ENCODE peak calls at places on chromosomes 16 and 17, in six cellular contexts. One of them, this sample, is unnamed.

GRCh38 chr17:32486701-32487459 is at the start of gene CDK5R1:
- DNase-seq in fibroblast of the aortic adventitia: peak
- DNase-seq in H54: peak
- DNase-seq in mammary epithelial cell: peak
- DNase-seq in activated CD4-positive, alpha-beta T cell treated with anti-CD3 and anti-CD28 coated beads for 48 hours: peak
- DNase-seq in ELF-1: peak
- DNase-seq in this sample: peak

GRCh38 chr17:48259710-48260291 is 152.2 kb downstream of the SNX11 start:
- DNase-seq in fibroblast of the aortic adventitia: peak
- DNase-seq in H54: no peak
- DNase-seq in mammary epithelial cell: peak
- DNase-seq in activated CD4-positive, alpha-beta T cell treated with anti-CD3 and anti-CD28 coated beads for 48 hours: no peak
- DNase-seq in ELF-1: peak
- DNase-seq in this sample: peak

GRCh38 chr17:55567240-55568216 is 56.3 kb upstream of the SMIM36 start:
- DNase-seq in fibroblast of the aortic adventitia: peak
- DNase-seq in H54: no peak
- DNase-seq in mammary epithelial cell: no peak
- DNase-seq in activated CD4-positive, alpha-beta T cell treated with anti-CD3 and anti-CD28 coated beads for 48 hours: no peak
- DNase-seq in ELF-1: peak
- DNase-seq in this sample: no peak

GRCh38 chr17:83079766-83080616 is 582 bp downstream of the METRNL start:
- DNase-seq in fibroblast of the aortic adventitia: no peak
- DNase-seq in H54: no peak
- DNase-seq in mammary epithelial cell: no peak
- DNase-seq in activated CD4-positive, alpha-beta T cell treated with anti-CD3 and anti-CD28 coated beads for 48 hours: no peak
- DNase-seq in ELF-1: no peak
- DNase-seq in this sample: no peak

GRCh38 chr17:5031365-5032082 is 3.7 kb downstream of the SLC52A1 start:
- DNase-seq in fibroblast of the aortic adventitia: peak
- DNase-seq in H54: peak
- DNase-seq in mammary epithelial cell: peak
- DNase-seq in activated CD4-positive, alpha-beta T cell treated with anti-CD3 and anti-CD28 coated beads for 48 hours: peak
- DNase-seq in ELF-1: peak
- DNase-seq in this sample: peak

GRCh38 chr17:47204722-47205418 is 4.3 kb upstream of the MYL4 start:
- DNase-seq in fibroblast of the aortic adventitia: peak
- DNase-seq in H54: no peak
- DNase-seq in mammary epithelial cell: peak
- DNase-seq in activated CD4-positive, alpha-beta T cell treated with anti-CD3 and anti-CD28 coated beads for 48 hours: peak
- DNase-seq in ELF-1: peak
- DNase-seq in this sample: no peak

GRCh38 chr17:31388770-31389672 is 2.5 kb upstream of the RAB11FIP4 start:
- DNase-seq in fibroblast of the aortic adventitia: no peak
- DNase-seq in H54: no peak
- DNase-seq in mammary epithelial cell: no peak
- DNase-seq in activated CD4-positive, alpha-beta T cell treated with anti-CD3 and anti-CD28 coated beads for 48 hours: peak
- DNase-seq in ELF-1: peak
- DNase-seq in this sample: peak

GRCh38 chr16:15807603-15808009 is 49.2 kb downstream of the MYH11 start:
- DNase-seq in fibroblast of the aortic adventitia: peak
- DNase-seq in H54: no peak
- DNase-seq in mammary epithelial cell: no peak
- DNase-seq in activated CD4-positive, alpha-beta T cell treated with anti-CD3 and anti-CD28 coated beads for 48 hours: no peak
- DNase-seq in ELF-1: peak
- DNase-seq in this sample: no peak

GRCh38 chr17:54891176-54891821 is 9.4 kb upstream of the TOM1L1 start:
- DNase-seq in fibroblast of the aortic adventitia: peak
- DNase-seq in H54: peak
- DNase-seq in mammary epithelial cell: peak
- DNase-seq in activated CD4-positive, alpha-beta T cell treated with anti-CD3 and anti-CD28 coated beads for 48 hours: peak
- DNase-seq in ELF-1: peak
- DNase-seq in this sample: peak

GRCh38 chr17:76467366-76467765 is at the start of gene AANAT:
- DNase-seq in fibroblast of the aortic adventitia: no peak
- DNase-seq in H54: no peak
- DNase-seq in mammary epithelial cell: no peak
- DNase-seq in activated CD4-positive, alpha-beta T cell treated with anti-CD3 and anti-CD28 coated beads for 48 hours: no peak
- DNase-seq in ELF-1: peak
- DNase-seq in this sample: no peak

GRCh38 chr16:85696761-85697160 is 8.0 kb upstream of the GINS2 start:
- DNase-seq in fibroblast of the aortic adventitia: no peak
- DNase-seq in H54: no peak
- DNase-seq in mammary epithelial cell: no peak
- DNase-seq in activated CD4-positive, alpha-beta T cell treated with anti-CD3 and anti-CD28 coated beads for 48 hours: no peak
- DNase-seq in ELF-1: no peak
- DNase-seq in this sample: no peak

GRCh38 chr17:50080827-50081226 is 14.3 kb upstream of the PDK2 start:
- DNase-seq in fibroblast of the aortic adventitia: no peak
- DNase-seq in H54: no peak
- DNase-seq in mammary epithelial cell: no peak
- DNase-seq in activated CD4-positive, alpha-beta T cell treated with anti-CD3 and anti-CD28 coated beads for 48 hours: no peak
- DNase-seq in ELF-1: no peak
- DNase-seq in this sample: no peak

GRCh38 chr16:49672753-49673152 is 183.2 kb downstream of the ZNF423 start:
- DNase-seq in fibroblast of the aortic adventitia: no peak
- DNase-seq in H54: no peak
- DNase-seq in mammary epithelial cell: no peak
- DNase-seq in activated CD4-positive, alpha-beta T cell treated with anti-CD3 and anti-CD28 coated beads for 48 hours: no peak
- DNase-seq in ELF-1: no peak
- DNase-seq in this sample: no peak

GRCh38 chr17:69103557-69104233 is 38.0 kb downstream of the ABCA6 start:
- DNase-seq in fibroblast of the aortic adventitia: no peak
- DNase-seq in H54: no peak
- DNase-seq in mammary epithelial cell: no peak
- DNase-seq in activated CD4-positive, alpha-beta T cell treated with anti-CD3 and anti-CD28 coated beads for 48 hours: no peak
- DNase-seq in ELF-1: no peak
- DNase-seq in this sample: no peak

GRCh38 chr17:81039854-81040758 is 5.2 kb downstream of the BAIAP2 start:
- DNase-seq in fibroblast of the aortic adventitia: peak
- DNase-seq in H54: peak
- DNase-seq in mammary epithelial cell: peak
- DNase-seq in activated CD4-positive, alpha-beta T cell treated with anti-CD3 and anti-CD28 coated beads for 48 hours: no peak
- DNase-seq in ELF-1: peak
- DNase-seq in this sample: no peak

GRCh38 chr17:81524063-81524864 is 3.9 kb upstream of the FSCN2 start:
- DNase-seq in fibroblast of the aortic adventitia: no peak
- DNase-seq in H54: no peak
- DNase-seq in mammary epithelial cell: no peak
- DNase-seq in activated CD4-positive, alpha-beta T cell treated with anti-CD3 and anti-CD28 coated beads for 48 hours: no peak
- DNase-seq in ELF-1: no peak
- DNase-seq in this sample: no peak

GRCh38 chr16:28974007-28974436 is 556 bp upstream of the SPNS1 start:
- DNase-seq in fibroblast of the aortic adventitia: peak
- DNase-seq in H54: peak
- DNase-seq in mammary epithelial cell: peak
- DNase-seq in activated CD4-positive, alpha-beta T cell treated with anti-CD3 and anti-CD28 coated beads for 48 hours: peak
- DNase-seq in ELF-1: peak
- DNase-seq in this sample: peak

GRCh38 chr16:16033208-16033717 is 83.8 kb downstream of the ABCC1 start:
- DNase-seq in fibroblast of the aortic adventitia: no peak
- DNase-seq in H54: no peak
- DNase-seq in mammary epithelial cell: no peak
- DNase-seq in activated CD4-positive, alpha-beta T cell treated with anti-CD3 and anti-CD28 coated beads for 48 hours: no peak
- DNase-seq in ELF-1: no peak
- DNase-seq in this sample: no peak

GRCh38 chr16:22327446-22327775 is 30.2 kb downstream of the POLR3E start:
- DNase-seq in fibroblast of the aortic adventitia: no peak
- DNase-seq in H54: no peak
- DNase-seq in mammary epithelial cell: no peak
- DNase-seq in activated CD4-positive, alpha-beta T cell treated with anti-CD3 and anti-CD28 coated beads for 48 hours: no peak
- DNase-seq in ELF-1: no peak
- DNase-seq in this sample: no peak

GRCh38 chr17:68771867-68772515 is 170.8 kb upstream of the FAM20A start:
- DNase-seq in fibroblast of the aortic adventitia: peak
- DNase-seq in H54: peak
- DNase-seq in mammary epithelial cell: peak
- DNase-seq in activated CD4-positive, alpha-beta T cell treated with anti-CD3 and anti-CD28 coated beads for 48 hours: no peak
- DNase-seq in ELF-1: peak
- DNase-seq in this sample: peak

GRCh38 chr17:76240461-76241204 is at the start of gene RNF157:
- DNase-seq in fibroblast of the aortic adventitia: peak
- DNase-seq in H54: peak
- DNase-seq in mammary epithelial cell: no peak
- DNase-seq in activated CD4-positive, alpha-beta T cell treated with anti-CD3 and anti-CD28 coated beads for 48 hours: peak
- DNase-seq in ELF-1: peak
- DNase-seq in this sample: no peak

GRCh38 chr17:6047966-6048365 is 22.2 kb upstream of the WSCD1 start:
- DNase-seq in fibroblast of the aortic adventitia: no peak
- DNase-seq in H54: no peak
- DNase-seq in mammary epithelial cell: no peak
- DNase-seq in activated CD4-positive, alpha-beta T cell treated with anti-CD3 and anti-CD28 coated beads for 48 hours: no peak
- DNase-seq in ELF-1: no peak
- DNase-seq in this sample: no peak

GRCh38 chr16:72313903-72314302 is 141.9 kb upstream of the PMFBP1 start:
- DNase-seq in fibroblast of the aortic adventitia: no peak
- DNase-seq in H54: no peak
- DNase-seq in mammary epithelial cell: no peak
- DNase-seq in activated CD4-positive, alpha-beta T cell treated with anti-CD3 and anti-CD28 coated beads for 48 hours: no peak
- DNase-seq in ELF-1: no peak
- DNase-seq in this sample: no peak

GRCh38 chr17:68518063-68518815 is 6.0 kb downstream of the PRKAR1A start:
- DNase-seq in fibroblast of the aortic adventitia: no peak
- DNase-seq in H54: no peak
- DNase-seq in mammary epithelial cell: no peak
- DNase-seq in activated CD4-positive, alpha-beta T cell treated with anti-CD3 and anti-CD28 coated beads for 48 hours: no peak
- DNase-seq in ELF-1: peak
- DNase-seq in this sample: no peak

GRCh38 chr17:29103341-29103740 is 60.4 kb downstream of the PIPOX start:
- DNase-seq in fibroblast of the aortic adventitia: no peak
- DNase-seq in H54: no peak
- DNase-seq in mammary epithelial cell: no peak
- DNase-seq in activated CD4-positive, alpha-beta T cell treated with anti-CD3 and anti-CD28 coated beads for 48 hours: no peak
- DNase-seq in ELF-1: no peak
- DNase-seq in this sample: no peak

GRCh38 chr17:16027708-16028584 is 28.3 kb downstream of the TTC19 start:
- DNase-seq in fibroblast of the aortic adventitia: peak
- DNase-seq in H54: peak
- DNase-seq in mammary epithelial cell: peak
- DNase-seq in activated CD4-positive, alpha-beta T cell treated with anti-CD3 and anti-CD28 coated beads for 48 hours: peak
- DNase-seq in ELF-1: no peak
- DNase-seq in this sample: peak

GRCh38 chr17:1110844-1111598 is 68.8 kb downstream of the ABR start:
- DNase-seq in fibroblast of the aortic adventitia: peak
- DNase-seq in H54: peak
- DNase-seq in mammary epithelial cell: peak
- DNase-seq in activated CD4-positive, alpha-beta T cell treated with anti-CD3 and anti-CD28 coated beads for 48 hours: no peak
- DNase-seq in ELF-1: peak
- DNase-seq in this sample: peak

GRCh38 chr17:348012-348411 is 4.6 kb downstream of the RPH3AL start:
- DNase-seq in fibroblast of the aortic adventitia: no peak
- DNase-seq in H54: no peak
- DNase-seq in mammary epithelial cell: no peak
- DNase-seq in activated CD4-positive, alpha-beta T cell treated with anti-CD3 and anti-CD28 coated beads for 48 hours: no peak
- DNase-seq in ELF-1: no peak
- DNase-seq in this sample: no peak

GRCh38 chr16:65644821-65645220 is 523.0 kb upstream of the CDH11 start:
- DNase-seq in fibroblast of the aortic adventitia: no peak
- DNase-seq in H54: no peak
- DNase-seq in mammary epithelial cell: no peak
- DNase-seq in activated CD4-positive, alpha-beta T cell treated with anti-CD3 and anti-CD28 coated beads for 48 hours: no peak
- DNase-seq in ELF-1: peak
- DNase-seq in this sample: no peak

GRCh38 chr17:40179923-40180659 is 2.8 kb downstream of the RAPGEFL1 start:
- DNase-seq in fibroblast of the aortic adventitia: peak
- DNase-seq in H54: peak
- DNase-seq in mammary epithelial cell: peak
- DNase-seq in activated CD4-positive, alpha-beta T cell treated with anti-CD3 and anti-CD28 coated beads for 48 hours: no peak
- DNase-seq in ELF-1: no peak
- DNase-seq in this sample: peak

GRCh38 chr17:1644493-1645206 is 882 bp downstream of the SCARF1 start:
- DNase-seq in fibroblast of the aortic adventitia: peak
- DNase-seq in H54: peak
- DNase-seq in mammary epithelial cell: peak
- DNase-seq in activated CD4-positive, alpha-beta T cell treated with anti-CD3 and anti-CD28 coated beads for 48 hours: peak
- DNase-seq in ELF-1: no peak
- DNase-seq in this sample: no peak

This sample was measured in HT-29.